ENCODE peak calls at places on chromosomes 4 and X, in six cellular contexts. One of them, this sample, is unnamed.

GRCh38 chr4:70892086-70892769 is 9.9 kb upstream of the MOB1B start:
- DNase-seq in A549: no peak
- DNase-seq in AG09319: no peak
- DNase-seq in mammary epithelial cell: no peak
- DNase-seq in fibroblast of lung: peak
- DNase-seq in GM13977: no peak
- DNase-seq in this sample: no peak

GRCh38 chrX:46330981-46331380 is 214.2 kb downstream of the ZNF674 start:
- DNase-seq in A549: no peak
- DNase-seq in AG09319: no peak
- DNase-seq in mammary epithelial cell: peak
- DNase-seq in fibroblast of lung: no peak
- DNase-seq in GM13977: no peak
- DNase-seq in this sample: no peak

GRCh38 chrX:22575161-22575845 is 302.6 kb downstream of the CBLL2 start:
- DNase-seq in A549: no peak
- DNase-seq in AG09319: no peak
- DNase-seq in mammary epithelial cell: peak
- DNase-seq in fibroblast of lung: peak
- DNase-seq in GM13977: no peak
- DNase-seq in this sample: no peak

GRCh38 chrX:8755116-8755515 is 23.2 kb upstream of the ANOS1 start:
- DNase-seq in A549: no peak
- DNase-seq in AG09319: no peak
- DNase-seq in mammary epithelial cell: no peak
- DNase-seq in fibroblast of lung: no peak
- DNase-seq in GM13977: no peak
- DNase-seq in this sample: no peak

GRCh38 chr4:107261241-107261874 is 225.2 kb upstream of the DKK2 start:
- DNase-seq in A549: no peak
- DNase-seq in AG09319: no peak
- DNase-seq in mammary epithelial cell: peak
- DNase-seq in fibroblast of lung: no peak
- DNase-seq in GM13977: no peak
- DNase-seq in this sample: no peak

GRCh38 chr4:145199056-145199713 is 18.8 kb upstream of the OTUD4 start:
- DNase-seq in A549: no peak
- DNase-seq in AG09319: no peak
- DNase-seq in mammary epithelial cell: no peak
- DNase-seq in fibroblast of lung: no peak
- DNase-seq in GM13977: no peak
- DNase-seq in this sample: no peak

GRCh38 chr4:179893967-179894590 is 2349.1 kb upstream of the TENM3 start:
- DNase-seq in A549: no peak
- DNase-seq in AG09319: peak
- DNase-seq in mammary epithelial cell: no peak
- DNase-seq in fibroblast of lung: peak
- DNase-seq in GM13977: no peak
- DNase-seq in this sample: no peak

GRCh38 chrX:118493653-118494297 is 1.8 kb upstream of the DOCK11 start:
- DNase-seq in A549: no peak
- DNase-seq in AG09319: no peak
- DNase-seq in mammary epithelial cell: no peak
- DNase-seq in fibroblast of lung: no peak
- DNase-seq in GM13977: no peak
- DNase-seq in this sample: no peak

GRCh38 chr4:92305148-92305877 is 1.5 kb downstream of the GRID2 start:
- DNase-seq in A549: peak
- DNase-seq in AG09319: no peak
- DNase-seq in mammary epithelial cell: peak
- DNase-seq in fibroblast of lung: peak
- DNase-seq in GM13977: peak
- DNase-seq in this sample: no peak

GRCh38 chrX:24463077-24463476 is 2.0 kb upstream of the PDK3 start:
- DNase-seq in A549: no peak
- DNase-seq in AG09319: no peak
- DNase-seq in mammary epithelial cell: no peak
- DNase-seq in fibroblast of lung: no peak
- DNase-seq in GM13977: no peak
- DNase-seq in this sample: no peak

GRCh38 chr4:81650871-81651270 is 179.2 kb upstream of the RASGEF1B start:
- DNase-seq in A549: no peak
- DNase-seq in AG09319: no peak
- DNase-seq in mammary epithelial cell: no peak
- DNase-seq in fibroblast of lung: no peak
- DNase-seq in GM13977: no peak
- DNase-seq in this sample: no peak

GRCh38 chrX:23854945-23855344 is 52.8 kb downstream of the APOO start:
- DNase-seq in A549: no peak
- DNase-seq in AG09319: no peak
- DNase-seq in mammary epithelial cell: no peak
- DNase-seq in fibroblast of lung: peak
- DNase-seq in GM13977: no peak
- DNase-seq in this sample: no peak

GRCh38 chr4:92387459-92388069 is 83.8 kb downstream of the GRID2 start:
- DNase-seq in A549: peak
- DNase-seq in AG09319: peak
- DNase-seq in mammary epithelial cell: peak
- DNase-seq in fibroblast of lung: peak
- DNase-seq in GM13977: peak
- DNase-seq in this sample: no peak

GRCh38 chrX:139204903-139205667 is 325.5 kb upstream of the F9 start:
- DNase-seq in A549: peak
- DNase-seq in AG09319: peak
- DNase-seq in mammary epithelial cell: peak
- DNase-seq in fibroblast of lung: no peak
- DNase-seq in GM13977: no peak
- DNase-seq in this sample: no peak

GRCh38 chr4:128056396-128056795 is 4.7 kb upstream of the LARP1B start:
- DNase-seq in A549: no peak
- DNase-seq in AG09319: no peak
- DNase-seq in mammary epithelial cell: no peak
- DNase-seq in fibroblast of lung: no peak
- DNase-seq in GM13977: no peak
- DNase-seq in this sample: no peak
- TF ChIP-seq CTCF in A549: no peak
- TF ChIP-seq CTCF in AG09319: no peak
- TF ChIP-seq CTCF in mammary epithelial cell: no peak
- TF ChIP-seq CTCF in fibroblast of lung: no peak
- TF ChIP-seq CTCF in GM13977: no peak
- TF ChIP-seq CTCF in this sample: no peak

DNA sequence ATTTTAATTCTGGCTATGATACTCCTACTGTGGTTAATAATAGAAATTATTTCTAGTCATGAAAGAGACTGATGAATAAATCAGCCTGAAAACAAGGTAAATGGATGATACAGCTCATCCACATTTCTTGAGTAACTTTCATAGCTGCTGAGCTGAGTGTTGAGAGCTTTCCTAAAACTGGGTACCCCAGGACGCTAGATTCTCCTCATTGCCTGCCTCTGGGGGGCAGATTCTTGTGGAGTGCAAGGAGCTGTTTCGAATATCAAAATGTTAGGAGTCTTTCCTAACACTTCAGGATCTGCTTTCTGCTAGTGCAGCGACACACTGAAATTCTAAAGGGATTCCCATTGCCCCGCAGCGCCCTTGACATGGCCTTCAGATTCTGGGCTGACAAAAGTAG is 2.1 kb downstream of the MND1 start:
- DNase-seq in A549: no peak
- DNase-seq in AG09319: no peak
- DNase-seq in mammary epithelial cell: no peak
- DNase-seq in fibroblast of lung: peak
- DNase-seq in GM13977: no peak
- DNase-seq in this sample: no peak
- TF ChIP-seq CTCF in A549: no peak
- TF ChIP-seq CTCF in AG09319: peak
- TF ChIP-seq CTCF in mammary epithelial cell: peak
- TF ChIP-seq CTCF in fibroblast of lung: peak
- TF ChIP-seq CTCF in GM13977: peak
- TF ChIP-seq CTCF in this sample: no peak

GRCh38 chr4:139872274-139872673 is 206.7 kb downstream of the MGST2 start:
- DNase-seq in A549: no peak
- DNase-seq in AG09319: peak
- DNase-seq in mammary epithelial cell: peak
- DNase-seq in fibroblast of lung: peak
- DNase-seq in GM13977: no peak
- DNase-seq in this sample: no peak

GRCh38 chr4:139878050-139878449 is 212.4 kb downstream of the MGST2 start:
- DNase-seq in A549: no peak
- DNase-seq in AG09319: no peak
- DNase-seq in mammary epithelial cell: no peak
- DNase-seq in fibroblast of lung: no peak
- DNase-seq in GM13977: no peak
- DNase-seq in this sample: no peak

GRCh38 chr4:139873111-139873866 is 207.7 kb downstream of the MGST2 start:
- DNase-seq in A549: no peak
- DNase-seq in AG09319: no peak
- DNase-seq in mammary epithelial cell: no peak
- DNase-seq in fibroblast of lung: no peak
- DNase-seq in GM13977: no peak
- DNase-seq in this sample: no peak

GRCh38 chr4:139875456-139875855 is 209.8 kb downstream of the MGST2 start:
- DNase-seq in A549: no peak
- DNase-seq in AG09319: no peak
- DNase-seq in mammary epithelial cell: no peak
- DNase-seq in fibroblast of lung: no peak
- DNase-seq in GM13977: no peak
- DNase-seq in this sample: no peak

GRCh38 chr4:139876328-139876941 is 210.8 kb downstream of the MGST2 start:
- DNase-seq in A549: no peak
- DNase-seq in AG09319: no peak
- DNase-seq in mammary epithelial cell: peak
- DNase-seq in fibroblast of lung: no peak
- DNase-seq in GM13977: no peak
- DNase-seq in this sample: no peak
- TF ChIP-seq CTCF in A549: no peak
- TF ChIP-seq CTCF in AG09319: no peak
- TF ChIP-seq CTCF in mammary epithelial cell: peak
- TF ChIP-seq CTCF in fibroblast of lung: no peak
- TF ChIP-seq CTCF in GM13977: no peak
- TF ChIP-seq CTCF in this sample: no peak

GRCh38 chr4:84319124-84319523 is 180.0 kb downstream of the NKX6-1 start:
- DNase-seq in A549: no peak
- DNase-seq in AG09319: no peak
- DNase-seq in mammary epithelial cell: peak
- DNase-seq in fibroblast of lung: peak
- DNase-seq in GM13977: no peak
- DNase-seq in this sample: no peak

DNA sequence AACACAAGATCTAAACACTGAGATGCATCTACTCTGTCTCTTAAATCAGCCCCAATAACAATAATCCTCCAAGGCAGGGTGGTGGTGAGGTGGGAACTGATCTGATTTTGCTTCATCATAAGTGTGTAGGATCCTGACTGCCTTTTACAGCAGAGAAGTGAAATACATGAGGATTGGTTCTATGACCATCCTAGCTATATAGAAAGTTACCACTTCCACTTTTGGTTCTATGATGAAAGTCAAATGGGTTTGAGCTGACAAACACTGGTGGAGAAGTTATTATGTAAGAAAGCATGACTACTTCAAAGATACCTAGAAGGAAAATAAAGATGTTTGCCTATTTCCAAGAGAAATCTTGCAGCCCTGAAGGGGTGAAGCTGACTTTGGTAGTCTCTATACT is 181.6 kb downstream of the NKX6-1 start:
- DNase-seq in A549: no peak
- DNase-seq in AG09319: no peak
- DNase-seq in mammary epithelial cell: no peak
- DNase-seq in fibroblast of lung: no peak
- DNase-seq in GM13977: no peak
- DNase-seq in this sample: no peak
- TF ChIP-seq CTCF in A549: no peak
- TF ChIP-seq CTCF in AG09319: no peak
- TF ChIP-seq CTCF in mammary epithelial cell: no peak
- TF ChIP-seq CTCF in fibroblast of lung: no peak
- TF ChIP-seq CTCF in GM13977: no peak
- TF ChIP-seq CTCF in this sample: no peak

DNA sequence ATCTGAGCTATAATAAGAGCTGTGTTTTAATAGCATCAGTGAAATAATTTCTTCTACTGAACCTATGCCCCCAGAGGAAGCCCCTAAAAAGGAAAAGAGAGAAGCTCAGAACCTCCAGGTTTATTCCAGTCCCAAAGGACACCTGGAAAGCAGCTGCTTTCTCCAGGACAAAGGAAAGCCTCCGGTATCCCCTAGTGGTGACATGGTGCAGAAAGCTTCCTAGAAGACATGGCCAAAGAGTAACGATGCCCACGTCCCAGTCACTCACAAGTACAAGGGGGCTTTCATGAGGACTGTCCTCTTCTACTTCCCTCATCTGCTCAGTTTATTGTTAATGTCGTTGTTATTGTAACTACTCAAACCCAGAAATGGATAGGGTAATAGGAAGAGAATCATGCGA is 343.9 kb downstream of the UNC5C start:
- DNase-seq in A549: peak
- DNase-seq in AG09319: no peak
- DNase-seq in mammary epithelial cell: peak
- DNase-seq in fibroblast of lung: no peak
- DNase-seq in GM13977: no peak
- DNase-seq in this sample: no peak
- TF ChIP-seq CTCF in A549: peak
- TF ChIP-seq CTCF in AG09319: no peak
- TF ChIP-seq CTCF in mammary epithelial cell: peak
- TF ChIP-seq CTCF in fibroblast of lung: no peak
- TF ChIP-seq CTCF in GM13977: no peak
- TF ChIP-seq CTCF in this sample: no peak

GRCh38 chrX:15738686-15739016 is 581 bp downstream of the CA5B start:
- DNase-seq in A549: no peak
- DNase-seq in AG09319: no peak
- DNase-seq in mammary epithelial cell: no peak
- DNase-seq in fibroblast of lung: no peak
- DNase-seq in GM13977: no peak
- DNase-seq in this sample: peak

GRCh38 chrX:15739886-15740285 is 1.8 kb downstream of the CA5B start:
- DNase-seq in A549: no peak
- DNase-seq in AG09319: no peak
- DNase-seq in mammary epithelial cell: peak
- DNase-seq in fibroblast of lung: peak
- DNase-seq in GM13977: no peak
- DNase-seq in this sample: no peak

GRCh38 chrX:15737188-15737956 is 698 bp upstream of the CA5B start:
- DNase-seq in A549: no peak
- DNase-seq in AG09319: no peak
- DNase-seq in mammary epithelial cell: peak
- DNase-seq in fibroblast of lung: no peak
- DNase-seq in GM13977: no peak
- DNase-seq in this sample: no peak

GRCh38 chrX:15737957-15738685 is at the start of gene CA5B:
- DNase-seq in A549: peak
- DNase-seq in AG09319: peak
- DNase-seq in mammary epithelial cell: peak
- DNase-seq in fibroblast of lung: peak
- DNase-seq in GM13977: peak
- DNase-seq in this sample: peak
- TF ChIP-seq CTCF in A549: no peak
- TF ChIP-seq CTCF in AG09319: no peak
- TF ChIP-seq CTCF in mammary epithelial cell: peak
- TF ChIP-seq CTCF in fibroblast of lung: no peak
- TF ChIP-seq CTCF in GM13977: no peak
- TF ChIP-seq CTCF in this sample: no peak

This sample was measured in natural killer cell.